ENCODE peak calls at places on chromosomes 6 and 20, in six cellular contexts. M, H, X, B, Z and Y are unnamed samples. For H3K4me1, the result is how much of the 10 kb centered on the place peaks cover.

GRCh38 chr6:21102624-21103023 is 490.9 kb upstream of the SOX4 start:
- DNase-seq in M (no peak), H (no peak), X (no peak), B (no peak), Z (peak), Y (no peak)

GRCh38 chr20:16378712-16379111 is 194.5 kb downstream of the KIF16B start:
- DNase-seq in M (no peak), H (no peak), X (no peak), B (no peak), Z (no peak), Y (no peak)

GRCh38 chr6:37244430-37245310 is 12.9 kb upstream of the TBC1D22B start:
- DNase-seq in M (peak), H (no peak), X (peak), B (no peak), Z (peak), Y (peak)

GRCh38 chr6:135225911-135226310 is 44.8 kb downstream of the MYB start:
- DNase-seq in M (no peak), H (no peak), X (no peak), B (no peak), Z (no peak), Y (no peak)

GRCh38 chr6:46648869-46649488 is 3.6 kb downstream of the CYP39A1 start:
- DNase-seq in M (no peak), H (no peak), X (no peak), B (no peak), Z (no peak), Y (no peak)

GRCh38 chr20:48652961-48653705 is 174.7 kb downstream of the PREX1 start:
- DNase-seq in M (no peak), H (no peak), X (no peak), B (no peak), Z (no peak), Y (no peak)

GRCh38 chr20:55142932-55143331 is 667.5 kb downstream of the DOK5 start:
- DNase-seq in M (no peak), H (no peak), X (no peak), B (no peak), Z (no peak), Y (no peak)

GRCh38 chr6:157280947-157281346 is 42.4 kb downstream of the TMEM242 start:
- DNase-seq in M (no peak), H (no peak), X (no peak), B (no peak), Z (peak), Y (no peak)

GRCh38 chr6:25136879-25137278 is 142.3 kb upstream of the CARMIL1 start:
- DNase-seq in M (no peak), H (no peak), X (no peak), B (no peak), Z (no peak), Y (no peak)

GRCh38 chr6:106858653-106859092 is 115.9 kb downstream of the CD24 start:
- DNase-seq in M (peak), H (no peak), X (no peak), B (no peak), Z (peak), Y (no peak)

GRCh38 chr6:148747145-148747492 is 289 bp downstream of the UST start:
- DNase-seq in M (peak), H (peak), X (peak), B (no peak), Z (peak), Y (peak)

DNA sequence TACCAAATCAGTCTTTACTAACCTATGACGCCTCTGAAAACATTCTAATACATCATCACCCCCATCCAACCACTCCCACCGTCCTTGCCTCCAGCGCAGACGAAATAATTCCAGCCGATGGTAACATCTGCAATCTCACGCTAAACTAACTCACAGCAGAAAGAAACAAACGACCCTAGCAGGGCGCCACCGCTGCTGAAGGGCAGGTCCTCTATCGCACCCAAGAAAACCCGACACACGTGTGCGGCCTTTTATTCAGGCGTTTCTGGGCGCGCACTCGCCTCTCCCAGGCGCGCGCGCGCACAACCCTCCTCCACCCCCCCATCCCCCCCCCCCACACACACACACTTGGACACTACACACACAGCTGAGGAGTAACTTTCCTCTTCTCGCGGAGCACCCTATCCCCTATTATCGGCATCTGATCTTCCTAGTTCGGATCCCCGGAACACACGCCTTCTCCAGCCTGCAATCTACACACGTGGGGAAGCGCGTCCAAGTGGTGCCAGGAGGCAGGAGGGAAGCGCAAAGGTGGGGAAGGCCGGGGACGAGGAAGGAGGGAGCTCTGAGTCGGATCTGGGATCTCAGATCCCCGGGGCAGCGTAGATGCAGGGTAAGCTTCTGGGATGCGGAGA is 1.4 kb downstream of the GFOD1 start:
- DNase-seq in M (peak), H (peak), X (peak), B (no peak), Z (peak), Y (peak)
- H3K27ac ChIP-seq in M (peak), H (no peak), X (no peak), B (no peak), Z (no peak), Y (peak)

GRCh38 chr20:3782597-3782996 is 1.3 kb upstream of the SPEF1 start:
- DNase-seq in M (no peak), H (no peak), X (no peak), B (no peak), Z (peak), Y (no peak)

GRCh38 chr20:3784226-3784853 is 2.2 kb downstream of the CENPB start:
- DNase-seq in M (no peak), H (no peak), X (peak), B (no peak), Z (peak), Y (peak)

GRCh38 chr20:3781153-3781910 is at the start of gene SPEF1:
- DNase-seq in M (peak), H (peak), X (peak), B (peak), Z (peak), Y (peak)

GRCh38 chr20:3783516-3784225 is 2.4 kb upstream of the SPEF1 start:
- DNase-seq in M (no peak), H (no peak), X (no peak), B (no peak), Z (peak), Y (peak)

GRCh38 chr20:3783068-3783489 is 1.8 kb upstream of the SPEF1 start:
- DNase-seq in M (no peak), H (no peak), X (no peak), B (no peak), Z (peak), Y (peak)
- H3K4me1 ChIP-seq in M (under half), H (under half), X (under half), B (under half), Z (under half), Y (under half)

DNA sequence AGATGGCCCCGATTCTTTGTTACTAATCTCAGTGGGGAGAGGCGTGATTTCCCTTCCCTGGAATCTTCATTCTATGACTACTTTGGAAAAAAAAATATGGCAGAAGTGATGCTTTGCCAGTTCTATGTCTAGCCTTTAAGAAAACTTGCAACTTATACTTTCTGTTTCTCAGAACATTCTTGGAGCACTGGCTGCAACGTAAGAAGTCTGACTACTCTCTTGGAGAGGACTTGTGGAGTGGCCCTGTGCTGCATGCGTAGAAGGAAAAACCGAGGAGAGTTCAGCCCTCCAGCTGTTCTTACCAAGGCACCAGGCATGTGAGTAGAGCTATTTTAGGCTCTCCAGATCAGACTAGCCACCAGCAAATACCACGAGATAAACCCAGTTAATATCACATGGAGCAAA is 77.6 kb upstream of the STXBP5 start:
- DNase-seq in M (no peak), H (peak), X (no peak), B (no peak), Z (no peak), Y (no peak)
- H3K4me3 ChIP-seq in M (no peak), H (no peak), X (peak), B (no peak), Z (no peak), Y (no peak)

DNA sequence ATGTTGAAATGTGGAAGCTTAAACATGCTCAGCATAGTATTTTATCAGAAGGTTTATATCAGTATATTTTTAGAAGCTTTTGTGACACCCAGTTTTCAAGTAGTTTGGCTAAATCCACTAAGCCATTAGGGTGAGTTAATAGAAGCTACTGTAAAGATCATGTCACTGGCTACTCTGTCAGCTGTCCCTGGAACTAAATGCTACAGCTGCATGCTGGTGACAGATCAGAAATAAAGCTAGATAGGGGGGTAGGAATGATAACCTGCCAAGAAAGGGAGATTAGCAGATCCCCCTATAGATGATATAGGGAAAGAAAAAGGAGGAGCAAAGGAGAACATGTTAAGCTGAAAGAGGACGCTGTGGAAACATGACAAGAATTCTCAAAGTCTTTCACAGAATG is 363.2 kb downstream of the QKI start:
- DNase-seq in M (no peak), H (no peak), X (no peak), B (no peak), Z (no peak), Y (no peak)
- H3K27ac ChIP-seq in M (no peak), H (peak), X (no peak), B (no peak), Z (no peak), Y (no peak)